ENCODE peak calls at places on chromosomes 2 and 18, in four cellular contexts. G, E, P and J are unnamed samples.

GRCh38 chr18:34738173-34738894 is 28.2 kb downstream of the DTNA start:
- DNase-seq in E (peak; percentile 9), G (no peak), P (no peak), J (peak; percentile 43)

GRCh38 chr2:18525236-18525635 is 35.2 kb downstream of the RDH14 start:
- DNase-seq in G (no peak), E (no peak), P (no peak), J (no peak)

GRCh38 chr2:218896501-218897393 is 16.1 kb downstream of the WNT10A start:
- DNase-seq in P (no peak), E (no peak), G (peak; percentile 95), J (peak; percentile 39)

GRCh38 chr18:3012306-3012919 is 531 bp downstream of the LPIN2 start:
- DNase-seq in E (peak; percentile 42), P (peak; percentile 59), G (peak; percentile 70), J (no peak)

GRCh38 chr2:21650566-21650965 is 526.8 kb downstream of the TDRD15 start:
- DNase-seq in P (no peak), E (no peak), G (no peak), J (no peak)

GRCh38 chr2:47569658-47570398 is 166.9 kb downstream of the MSH2 start:
- DNase-seq in G (peak; percentile 29), E (no peak), P (no peak), J (no peak)

GRCh38 chr2:101809656-101810055 is 112.1 kb downstream of the MAP4K4 start:
- DNase-seq in E (peak; percentile 81), G (no peak), P (no peak), J (no peak)

GRCh38 chr2:8061219-8061618 is 620.6 kb upstream of the ID2 start:
- DNase-seq in G (no peak), P (no peak), E (no peak), J (no peak)

GRCh38 chr2:168643979-168644378 is 158.5 kb upstream of the NOSTRIN start:
- DNase-seq in E (peak; percentile 65), G (no peak), P (no peak), J (no peak)

GRCh38 chr2:30684996-30685395 is 122.2 kb downstream of the CAPN13 start:
- DNase-seq in G (no peak), P (no peak), E (no peak), J (no peak)

GRCh38 chr2:198116652-198117175 is 312.3 kb downstream of the PLCL1 start:
- DNase-seq in P (no peak), E (peak; percentile 17), G (no peak), J (no peak)

GRCh38 chr18:28115149-28115550 is 61.8 kb downstream of the CDH2 start:
- DNase-seq in E (peak; percentile 53), G (no peak), P (no peak), J (peak; percentile 59)

GRCh38 chr2:128214866-128215460 is 103.7 kb downstream of the HS6ST1 start:
- DNase-seq in G (no peak), E (no peak), P (no peak), J (no peak)

GRCh38 chr2:59754336-59754735 is 799.1 kb downstream of the BCL11A start:
- DNase-seq in E (no peak), P (no peak), G (no peak), J (no peak)
- TF ChIP-seq CTCF in E (no peak), P (no peak), G (no peak), J (no peak)

GRCh38 chr18:58102875-58103274 is 58.8 kb downstream of the NEDD4L start:
- DNase-seq in P (no peak), G (no peak), E (no peak), J (no peak)
- TF ChIP-seq CTCF in P (no peak), G (no peak), E (no peak), J (no peak)

DNA sequence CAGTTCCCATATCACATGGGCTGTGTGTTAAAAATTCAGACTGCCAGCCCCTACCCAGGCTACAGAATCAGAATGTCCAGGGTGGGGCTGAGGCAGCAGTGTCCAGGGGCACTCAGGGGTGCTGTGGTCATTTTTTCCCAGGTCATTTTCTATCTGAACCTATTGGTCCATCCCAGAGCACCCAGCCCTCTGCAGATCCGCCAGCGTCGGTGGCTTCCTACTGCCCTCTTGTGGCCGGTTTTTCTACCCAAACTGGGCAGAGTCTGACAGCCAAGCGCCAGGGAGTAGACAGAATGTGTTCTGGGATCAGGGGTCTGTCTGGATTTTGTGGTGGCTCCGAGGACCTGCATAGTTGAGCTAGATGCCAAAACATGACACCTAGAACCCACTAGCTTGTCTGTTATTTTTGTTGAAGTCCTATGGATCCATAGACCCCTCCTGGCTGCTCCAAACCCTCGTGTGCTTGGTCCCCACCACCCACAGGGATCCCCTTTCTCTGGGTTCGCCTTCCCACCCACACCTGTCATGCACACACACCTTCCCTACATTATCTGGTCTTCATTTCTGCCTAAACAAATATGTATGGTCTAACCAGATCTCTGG is 34.1 kb upstream of the RMDN2 start:
- DNase-seq in G (peak; percentile 77), E (peak; percentile 66), P (peak; percentile 54), J (peak; percentile 73)
- TF ChIP-seq CTCF in G (peak; percentile 84), E (peak; percentile 77), P (peak; percentile 63), J (peak; percentile 66)

GRCh38 chr18:65721634-65722033 is 29.2 kb upstream of the CDH7 start:
- DNase-seq in P (no peak), G (no peak), E (no peak), J (no peak)

DNA sequence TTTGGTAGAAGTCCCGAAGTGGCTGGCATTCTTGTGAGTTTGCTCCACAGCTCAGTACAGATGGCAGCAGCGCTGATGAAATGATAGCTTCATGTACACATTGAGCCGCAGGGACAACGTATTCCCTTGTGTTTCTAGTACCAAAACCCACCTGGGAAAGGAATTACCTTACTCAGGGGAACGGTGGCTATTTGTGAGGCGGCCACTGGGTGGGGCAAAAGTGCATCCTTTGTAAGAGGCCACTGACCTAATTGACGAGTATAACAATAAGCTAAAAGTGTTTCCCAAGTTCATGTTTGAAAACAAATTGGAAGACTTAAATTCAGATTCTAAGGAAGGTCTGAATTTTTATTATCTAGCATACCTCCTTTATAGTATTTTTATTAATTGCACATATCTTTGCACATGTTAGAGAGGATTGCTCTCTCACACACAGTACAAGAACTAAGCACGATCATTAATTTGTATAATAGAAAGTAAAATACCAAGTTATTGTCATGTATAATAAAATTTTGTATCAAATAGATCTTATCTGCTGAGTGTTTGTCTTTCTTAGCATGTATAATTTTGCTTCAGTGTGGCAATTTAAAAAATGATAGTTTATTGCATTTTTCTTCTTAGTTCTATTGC is 25.3 kb upstream of the CDH7 start:
- DNase-seq in G (no peak), P (peak; percentile 35), E (no peak), J (peak; percentile 61)
- TF ChIP-seq CTCF in G (no peak), P (peak; percentile 39), E (no peak), J (peak; percentile 34)

DNA sequence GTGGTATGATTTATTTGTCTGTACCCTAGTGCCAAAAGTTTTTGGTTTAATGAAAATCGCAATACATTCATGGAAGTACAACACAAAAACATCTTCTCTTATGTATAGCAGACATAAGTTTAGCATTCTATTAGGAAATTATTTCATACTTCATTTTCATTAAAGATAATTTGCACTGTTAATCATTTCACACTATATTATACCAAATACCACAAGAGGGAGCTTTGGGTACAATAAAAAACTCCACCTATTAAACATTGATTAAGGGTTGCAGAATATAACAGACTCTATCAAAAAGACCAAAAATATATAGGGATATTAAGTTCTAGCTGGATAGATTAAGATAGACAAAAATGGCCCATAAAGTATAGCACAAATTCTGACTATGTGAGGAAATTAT is 79.0 kb downstream of the SLC66A3 start:
- DNase-seq in P (no peak), E (peak; percentile 53), G (peak; percentile 15), J (peak; percentile 36)
- TF ChIP-seq CTCF in P (peak; percentile 62), E (no peak), G (peak; percentile 53), J (peak; percentile 64)

GRCh38 chr18:55405655-55406373 is 182.2 kb downstream of the TCF4 start:
- DNase-seq in P (peak; percentile 92), G (no peak), E (peak; percentile 96), J (peak; percentile 93)
- TF ChIP-seq CTCF in P (no peak), G (no peak), E (no peak), J (no peak)

GRCh38 chr2:238158018-238158806 is 558 bp upstream of the ERFE start:
- DNase-seq in P (no peak), E (no peak), G (no peak), J (no peak)

GRCh38 chr2:238157506-238158017 is 1.2 kb upstream of the ERFE start:
- DNase-seq in G (no peak), P (no peak), E (no peak), J (no peak)

GRCh38 chr2:238159676-238160205 is 971 bp downstream of the ERFE start:
- DNase-seq in G (no peak), E (no peak), P (no peak), J (no peak)

GRCh38 chr2:238160206-238161129 is 1.7 kb downstream of the ERFE start:
- DNase-seq in E (peak; percentile 51), G (no peak), P (no peak), J (no peak)

GRCh38 chr2:238158807-238159539 is at the start of gene ERFE:
- DNase-seq in P (no peak), E (peak; percentile 34), G (peak; percentile 67), J (peak; percentile 58)
- TF ChIP-seq CTCF in P (peak; percentile 37), E (peak; percentile 30), G (peak; percentile 62), J (peak; percentile 67)